ENCODE peak calls at places on chromosomes 2 and 18, in eight cellular contexts. One of them, this sample, is unnamed.

GRCh38 chr2:33510589-33510968 is 34.1 kb downstream of the RASGRP3 start:
- DNase-seq in T1000: no peak
- DNase-seq in putamen: no peak
- DNase-seq in posterior cingulate gyrus: no peak
- DNase-seq in stimulated activated CD8-positive, alpha-beta memory T cell treated with anti-CD3 and anti-CD28 coated beads, Interleukin-15, amount 100 ng/mL, for 24 hours: no peak
- DNase-seq in iris pigment epithelial cell: no peak
- DNase-seq in mesendoderm: no peak
- DNase-seq in EL: no peak
- DNase-seq in this sample: no peak

GRCh38 chr2:197255550-197255949 is 55.0 kb downstream of the ANKRD44 start:
- DNase-seq in T1000: no peak
- DNase-seq in putamen: peak; percentile 44
- DNase-seq in posterior cingulate gyrus: peak; percentile 86
- DNase-seq in stimulated activated CD8-positive, alpha-beta memory T cell treated with anti-CD3 and anti-CD28 coated beads, Interleukin-15, amount 100 ng/mL, for 24 hours: peak; percentile 31
- DNase-seq in iris pigment epithelial cell: peak; percentile 49
- DNase-seq in mesendoderm: peak; percentile 44
- DNase-seq in EL: peak; percentile 44
- DNase-seq in this sample: no peak

GRCh38 chr2:43024515-43024962 is 201.9 kb downstream of the ZFP36L2 start:
- DNase-seq in T1000: no peak
- DNase-seq in putamen: peak; percentile 68
- DNase-seq in posterior cingulate gyrus: peak; percentile 90
- DNase-seq in stimulated activated CD8-positive, alpha-beta memory T cell treated with anti-CD3 and anti-CD28 coated beads, Interleukin-15, amount 100 ng/mL, for 24 hours: no peak
- DNase-seq in iris pigment epithelial cell: peak; percentile 51
- DNase-seq in mesendoderm: peak; percentile 79
- DNase-seq in EL: peak; percentile 60
- DNase-seq in this sample: peak; percentile 67

GRCh38 chr2:61967262-61967661 is 61.8 kb downstream of the COMMD1 start:
- DNase-seq in T1000: no peak
- DNase-seq in putamen: no peak
- DNase-seq in posterior cingulate gyrus: no peak
- DNase-seq in stimulated activated CD8-positive, alpha-beta memory T cell treated with anti-CD3 and anti-CD28 coated beads, Interleukin-15, amount 100 ng/mL, for 24 hours: no peak
- DNase-seq in iris pigment epithelial cell: peak; percentile 62
- DNase-seq in mesendoderm: no peak
- DNase-seq in EL: no peak
- DNase-seq in this sample: no peak

GRCh38 chr2:26438526-26438925 is 36.8 kb downstream of the DRC1 start:
- DNase-seq in T1000: no peak
- DNase-seq in putamen: no peak
- DNase-seq in posterior cingulate gyrus: no peak
- DNase-seq in stimulated activated CD8-positive, alpha-beta memory T cell treated with anti-CD3 and anti-CD28 coated beads, Interleukin-15, amount 100 ng/mL, for 24 hours: no peak
- DNase-seq in iris pigment epithelial cell: peak; percentile 18
- DNase-seq in mesendoderm: peak; percentile 26
- DNase-seq in EL: peak; percentile 81
- DNase-seq in this sample: no peak

GRCh38 chr2:233063976-233064411 is 3.9 kb downstream of the INPP5D start:
- DNase-seq in T1000: no peak
- DNase-seq in putamen: no peak
- DNase-seq in posterior cingulate gyrus: no peak
- DNase-seq in stimulated activated CD8-positive, alpha-beta memory T cell treated with anti-CD3 and anti-CD28 coated beads, Interleukin-15, amount 100 ng/mL, for 24 hours: no peak
- DNase-seq in iris pigment epithelial cell: no peak
- DNase-seq in mesendoderm: no peak
- DNase-seq in EL: no peak
- DNase-seq in this sample: no peak

GRCh38 chr2:221293949-221294736 is 278.0 kb downstream of the EPHA4 start:
- DNase-seq in T1000: no peak
- DNase-seq in putamen: no peak
- DNase-seq in posterior cingulate gyrus: no peak
- DNase-seq in stimulated activated CD8-positive, alpha-beta memory T cell treated with anti-CD3 and anti-CD28 coated beads, Interleukin-15, amount 100 ng/mL, for 24 hours: no peak
- DNase-seq in iris pigment epithelial cell: no peak
- DNase-seq in mesendoderm: peak; percentile 18
- DNase-seq in EL: no peak
- DNase-seq in this sample: no peak

GRCh38 chr18:48338915-48339314 is 70.3 kb downstream of the ZBTB7C start:
- DNase-seq in T1000: no peak
- DNase-seq in putamen: no peak
- DNase-seq in posterior cingulate gyrus: no peak
- DNase-seq in stimulated activated CD8-positive, alpha-beta memory T cell treated with anti-CD3 and anti-CD28 coated beads, Interleukin-15, amount 100 ng/mL, for 24 hours: no peak
- DNase-seq in iris pigment epithelial cell: no peak
- DNase-seq in mesendoderm: no peak
- DNase-seq in EL: no peak
- DNase-seq in this sample: no peak

GRCh38 chr2:238141541-238142318 is 3.3 kb downstream of the KLHL30 start:
- DNase-seq in T1000: peak; percentile 37
- DNase-seq in putamen: no peak
- DNase-seq in posterior cingulate gyrus: no peak
- DNase-seq in stimulated activated CD8-positive, alpha-beta memory T cell treated with anti-CD3 and anti-CD28 coated beads, Interleukin-15, amount 100 ng/mL, for 24 hours: no peak
- DNase-seq in iris pigment epithelial cell: no peak
- DNase-seq in mesendoderm: no peak
- DNase-seq in EL: peak; percentile 73
- DNase-seq in this sample: peak; percentile 96

GRCh38 chr2:69084492-69084891 is 71.5 kb downstream of the ANTXR1 start:
- DNase-seq in T1000: no peak
- DNase-seq in putamen: no peak
- DNase-seq in posterior cingulate gyrus: no peak
- DNase-seq in stimulated activated CD8-positive, alpha-beta memory T cell treated with anti-CD3 and anti-CD28 coated beads, Interleukin-15, amount 100 ng/mL, for 24 hours: no peak
- DNase-seq in iris pigment epithelial cell: no peak
- DNase-seq in mesendoderm: no peak
- DNase-seq in EL: no peak
- DNase-seq in this sample: no peak